ENCODE peak calls at places on chromosome 15, in eight cellular contexts. I is H54, W is GM20000, E is fibroblast of lung, F is body of pancreas, X is RCC 7860, D is mesenteric fat pad, K is endothelial cell. U is an unnamed sample.

GRCh38 chr15:93126496-93127083 is 37.6 kb upstream of the RGMA start:
- DNase-seq in I (no peak), W (no peak), E (no peak), F (peak; percentile 17), X (no peak), D (no peak), K (no peak), U (no peak)

GRCh38 chr15:49538520-49538919 is 82.1 kb downstream of the FAM227B start:
- DNase-seq in I (no peak), W (no peak), E (no peak), F (no peak), X (no peak), D (no peak), K (no peak), U (no peak)

GRCh38 chr15:55513125-55513524 is 5.1 kb upstream of the DNAAF4 start:
- DNase-seq in I (no peak), W (no peak), E (no peak), F (no peak), X (no peak), D (no peak), K (no peak), U (no peak)

GRCh38 chr15:33028495-33028894 is 166.0 kb downstream of the FMN1 start:
- DNase-seq in I (no peak), W (no peak), E (peak; percentile 29), F (no peak), X (no peak), D (no peak), K (no peak), U (no peak)

GRCh38 chr15:27254801-27255200 is 283.8 kb downstream of the GABRG3 start:
- DNase-seq in I (no peak), W (no peak), E (no peak), F (no peak), X (no peak), D (no peak), K (no peak), U (no peak)

GRCh38 chr15:43471975-43472374 is 21.0 kb downstream of the TP53BP1 start:
- DNase-seq in I (no peak), W (no peak), E (no peak), F (no peak), X (no peak), D (no peak), K (no peak), U (no peak)

GRCh38 chr15:42511010-42511396 is 15.6 kb downstream of the SNAP23 start:
- DNase-seq in I (no peak), W (no peak), E (peak; percentile 61), F (no peak), X (no peak), D (no peak), K (no peak), U (no peak)

GRCh38 chr15:59017459-59017858 is 30.0 kb downstream of the RNF111 start:
- DNase-seq in I (no peak), W (no peak), E (no peak), F (no peak), X (no peak), D (no peak), K (no peak), U (no peak)

GRCh38 chr15:80459380-80459779 is 55.2 kb downstream of the ARNT2 start:
- DNase-seq in I (no peak), W (no peak), E (no peak), F (no peak), X (no peak), D (no peak), K (no peak), U (no peak)

GRCh38 chr15:79965836-79966630 is 5.0 kb downstream of the BCL2A1 start:
- DNase-seq in I (no peak), W (no peak), E (no peak), F (no peak), X (peak; percentile 76), D (no peak), K (no peak), U (no peak)

GRCh38 chr15:73109751-73110150 is 57.5 kb downstream of the NEO1 start:
- DNase-seq in I (no peak), W (no peak), E (no peak), F (no peak), X (no peak), D (no peak), K (no peak), U (no peak)

GRCh38 chr15:100765458-100766224 is 114.0 kb upstream of the ALDH1A3 start:
- DNase-seq in I (no peak), W (peak; percentile 5), E (no peak), F (no peak), X (no peak), D (peak; percentile 82), K (no peak), U (no peak)

GRCh38 chr15:39645138-39645975 is 64.5 kb downstream of the THBS1 start:
- DNase-seq in I (no peak), W (no peak), E (no peak), F (no peak), X (no peak), D (no peak), K (no peak), U (no peak)

GRCh38 chr15:101723161-101723873 is 956 bp downstream of the TARS3 start:
- DNase-seq in I (no peak), W (peak; percentile 61), E (peak; percentile 15), F (no peak), X (peak; percentile 16), D (no peak), K (no peak), U (peak; percentile 29)

GRCh38 chr15:43954181-43954621 is 127.4 kb downstream of the WDR76 start:
- DNase-seq in I (no peak), W (no peak), E (no peak), F (no peak), X (peak; percentile 11), D (no peak), K (no peak), U (no peak)

GRCh38 chr15:29094711-29095110 is 174.9 kb downstream of the NSMCE3 start:
- DNase-seq in I (no peak), W (no peak), E (no peak), F (peak; percentile 0), X (no peak), D (no peak), K (no peak), U (no peak)

GRCh38 chr15:39145854-39146253 is 435.0 kb upstream of the THBS1 start:
- DNase-seq in I (no peak), W (no peak), E (peak; percentile 52), F (no peak), X (no peak), D (no peak), K (no peak), U (no peak)

GRCh38 chr15:74957301-74958035 is 896 bp upstream of the RPP25 start:
- DNase-seq in I (no peak), W (no peak), E (no peak), F (no peak), X (peak; percentile 16), D (peak; percentile 91), K (peak; percentile 51), U (no peak)

GRCh38 chr15:70347766-70348558 is 250.2 kb upstream of the TLE3 start:
- DNase-seq in I (no peak), W (no peak), E (no peak), F (no peak), X (no peak), D (no peak), K (no peak), U (no peak)

GRCh38 chr15:51714911-51715310 is 22.5 kb downstream of the LYSMD2 start:
- DNase-seq in I (no peak), W (no peak), E (no peak), F (no peak), X (no peak), D (no peak), K (no peak), U (no peak)

GRCh38 chr15:84079885-84080777 is 155.4 kb upstream of the GOLGA6L4 start:
- DNase-seq in I (no peak), W (peak; percentile 44), E (peak; percentile 17), F (peak; percentile 44), X (no peak), D (no peak), K (peak; percentile 45), U (peak; percentile 52)

GRCh38 chr15:92908369-92909057 is 8.4 kb downstream of the CHD2 start:
- DNase-seq in I (no peak), W (no peak), E (no peak), F (no peak), X (no peak), D (no peak), K (no peak), U (no peak)

GRCh38 chr15:92930776-92931175 is 30.7 kb downstream of the CHD2 start:
- DNase-seq in I (no peak), W (no peak), E (peak; percentile 84), F (no peak), X (peak; percentile 48), D (no peak), K (no peak), U (no peak)

GRCh38 chr15:49045691-49046112 is 544 bp downstream of the SECISBP2L start:
- DNase-seq in I (peak; percentile 5), W (peak; percentile 58), E (peak; percentile 40), F (no peak), X (peak; percentile 41), D (no peak), K (peak; percentile 45), U (peak; percentile 13)

GRCh38 chr15:90219421-90220141 is 14.2 kb downstream of the CIB1 start:
- DNase-seq in I (no peak), W (peak; percentile 75), E (no peak), F (peak; percentile 33), X (no peak), D (no peak), K (peak; percentile 81), U (no peak)

GRCh38 chr15:34721802-34722795 is 32.7 kb downstream of the GJD2 start:
- DNase-seq in I (peak; percentile 81), W (no peak), E (peak; percentile 61), F (peak; percentile 35), X (no peak), D (no peak), K (peak; percentile 22), U (no peak)

GRCh38 chr15:80301472-80301871 is 49.5 kb upstream of the CTXND1 start:
- DNase-seq in I (no peak), W (no peak), E (no peak), F (no peak), X (no peak), D (no peak), K (no peak), U (no peak)

GRCh38 chr15:45402955-45403892 is 24.9 kb upstream of the GATM start:
- DNase-seq in I (peak; percentile 33), W (peak; percentile 59), E (peak; percentile 35), F (peak; percentile 57), X (peak; percentile 22), D (no peak), K (peak; percentile 50), U (peak; percentile 13)

GRCh38 chr15:96428742-96429141 is 98.2 kb downstream of the NR2F2 start:
- DNase-seq in I (peak; percentile 57), W (no peak), E (peak; percentile 97), F (no peak), X (peak; percentile 94), D (no peak), K (no peak), U (no peak)

GRCh38 chr15:77518458-77518857 is 97.8 kb downstream of the HMG20A start:
- DNase-seq in I (no peak), W (no peak), E (no peak), F (no peak), X (no peak), D (peak; percentile 47), K (no peak), U (no peak)

GRCh38 chr15:64232400-64232799 is 69.6 kb upstream of the PPIB start:
- DNase-seq in I (no peak), W (no peak), E (peak; percentile 35), F (no peak), X (peak; percentile 91), D (no peak), K (no peak), U (no peak)

U was measured in CD4-positive, alpha-beta memory T cell.